ENCODE peak calls at places on chromosome 12, in seven cellular contexts. P is testis, X is body of pancreas, F is AG09319, Y is fibroblast of villous mesenchyme, R is astrocyte, G is colonic mucosa. J is an unnamed sample.

GRCh38 chr12:23169012-23170003 is 544.3 kb downstream of the ETNK1 start:
- DNase-seq in P (no peak), X (no peak), G (no peak), Y (no peak), F (no peak), R (no peak), J (no peak)

GRCh38 chr12:87816186-87816585 is 213.0 kb downstream of the C12orf50 start:
- DNase-seq in F (peak), X (no peak), Y (no peak), P (no peak), R (peak), G (no peak), J (peak)

GRCh38 chr12:40055776-40056175 is 50.1 kb downstream of the SLC2A13 start:
- DNase-seq in X (no peak), G (no peak), F (no peak), R (no peak), Y (no peak), P (no peak), J (no peak)

GRCh38 chr12:32502693-32503510 is 103.5 kb downstream of the FGD4 start:
- DNase-seq in X (peak), P (peak), F (peak), Y (peak), G (no peak), R (peak), J (peak)

GRCh38 chr12:118402251-118402650 is 25.9 kb downstream of the SUDS3 start:
- DNase-seq in F (peak), R (peak), Y (peak), X (no peak), G (no peak), P (no peak), J (peak)

GRCh38 chr12:6450091-6450868 is 1.6 kb upstream of the TAPBPL start:
- DNase-seq in Y (peak), P (no peak), F (no peak), G (no peak), X (no peak), R (no peak), J (no peak)

GRCh38 chr12:50927356-50927755 is 25.0 kb upstream of the HIGD1C start:
- DNase-seq in P (no peak), X (peak), R (no peak), Y (no peak), F (no peak), G (no peak), J (no peak)

GRCh38 chr12:29148065-29148957 is 767 bp upstream of the FAR2 start:
- DNase-seq in G (peak), F (no peak), Y (peak), P (peak), X (no peak), R (no peak), J (peak)

GRCh38 chr12:28340261-28340660 is 150.0 kb downstream of the CCDC91 start:
- DNase-seq in P (no peak), X (no peak), R (peak), G (no peak), Y (peak), F (no peak), J (peak)

GRCh38 chr12:98352218-98352811 is 163.1 kb upstream of the TMPO start:
- DNase-seq in Y (peak), P (no peak), G (no peak), X (no peak), R (peak), F (peak), J (peak)

GRCh38 chr12:114990396-114990795 is 306.4 kb upstream of the TBX3 start:
- DNase-seq in Y (no peak), R (no peak), F (no peak), G (no peak), P (no peak), X (no peak), J (no peak)

GRCh38 chr12:86148612-86149011 is 107.6 kb downstream of the MGAT4C start:
- DNase-seq in R (peak), Y (no peak), P (no peak), G (no peak), F (no peak), X (no peak), J (peak)

GRCh38 chr12:90027889-90028570 is 319.4 kb upstream of the ATP2B1 start:
- DNase-seq in P (no peak), R (peak), X (no peak), F (no peak), G (no peak), Y (peak), J (no peak)

GRCh38 chr12:57620245-57620935 is 9.2 kb downstream of the ARHGEF25 start:
- DNase-seq in X (no peak), F (no peak), Y (no peak), G (no peak), P (no peak), R (no peak), J (no peak)

GRCh38 chr12:38141239-38141638 is 175.3 kb upstream of the ALG10B start:
- DNase-seq in G (no peak), Y (no peak), X (no peak), F (no peak), R (no peak), P (no peak), J (no peak)

GRCh38 chr12:64610660-64611429 is 550 bp downstream of the RASSF3 start:
- DNase-seq in Y (peak), R (peak), G (peak), P (peak), X (peak), F (no peak), J (peak)

GRCh38 chr12:131608740-131609665 is 101.9 kb upstream of the SFSWAP start:
- DNase-seq in P (peak), X (peak), F (peak), Y (peak), G (peak), R (no peak), J (peak)

GRCh38 chr12:40107803-40108620 is 2.1 kb upstream of the SLC2A13 start:
- DNase-seq in P (no peak), R (no peak), F (no peak), G (no peak), Y (no peak), X (no peak), J (no peak)

GRCh38 chr12:67989184-67989965 is at the start of gene IFNG-AS1:
- DNase-seq in F (no peak), P (no peak), Y (no peak), G (no peak), X (no peak), R (no peak), J (no peak)

GRCh38 chr12:109797905-109798669 is 35.1 kb downstream of the TRPV4 start:
- DNase-seq in P (peak), X (no peak), F (no peak), R (no peak), G (no peak), Y (no peak), J (no peak)

GRCh38 chr12:31756977-31757420 is 28.2 kb upstream of the AMN1 start:
- DNase-seq in Y (peak), X (no peak), F (no peak), G (peak), R (peak), P (no peak), J (peak)

GRCh38 chr12:8156845-8157244 is at the start of gene ZNF705A:
- DNase-seq in P (no peak), G (no peak), R (peak), Y (peak), F (no peak), X (no peak), J (peak)

GRCh38 chr12:89087876-89088275 is 264.4 kb downstream of the DUSP6 start:
- DNase-seq in X (no peak), G (no peak), R (no peak), P (no peak), Y (no peak), F (no peak), J (no peak)

GRCh38 chr12:104585448-104586055 is 128.8 kb downstream of the CHST11 start:
- DNase-seq in X (no peak), Y (no peak), F (no peak), P (no peak), R (no peak), G (no peak), J (no peak)

GRCh38 chr12:639566-639965 is 23.7 kb downstream of the NINJ2 start:
- DNase-seq in X (no peak), Y (no peak), G (no peak), P (no peak), R (no peak), F (no peak), J (no peak)

GRCh38 chr12:119444462-119445044 is 110.0 kb downstream of the CCDC60 start:
- DNase-seq in R (peak), F (no peak), X (peak), P (peak), Y (peak), G (peak), J (peak)

GRCh38 chr12:14839262-14839661 is 4.1 kb downstream of the ART4 start:
- DNase-seq in R (no peak), Y (no peak), X (no peak), F (no peak), P (no peak), G (no peak), J (no peak)

GRCh38 chr12:28057856-28058615 is 85.5 kb upstream of the PTHLH start:
- DNase-seq in P (no peak), X (no peak), F (no peak), Y (no peak), R (peak), G (no peak), J (no peak)

GRCh38 chr12:26373606-26374495 is 178.5 kb downstream of the SSPN start:
- DNase-seq in X (no peak), G (no peak), F (peak), R (peak), Y (no peak), P (no peak), J (peak)

GRCh38 chr12:11765817-11766794 is 116.6 kb downstream of the ETV6 start:
- DNase-seq in R (peak), Y (peak), P (no peak), X (peak), F (no peak), G (no peak), J (peak)

GRCh38 chr12:27785882-27786570 is 6.0 kb upstream of the MANSC4 start:
- DNase-seq in X (no peak), R (peak), F (no peak), G (no peak), P (no peak), Y (peak), J (peak)

GRCh38 chr12:106195638-106196037 is 52.2 kb downstream of the CKAP4 start:
- DNase-seq in R (peak), X (peak), G (peak), P (peak), F (peak), Y (peak), J (peak)

GRCh38 chr12:47767197-47767724 is 5.8 kb upstream of the SLC48A1 start:
- DNase-seq in R (no peak), X (peak), Y (peak), P (no peak), G (peak), F (no peak), J (peak)

GRCh38 chr12:110813298-110813697 is 33.5 kb upstream of the CCDC63 start:
- DNase-seq in P (no peak), R (no peak), X (no peak), Y (no peak), G (no peak), F (no peak), J (no peak)

GRCh38 chr12:127655691-127656090 is 611.3 kb upstream of the TMEM132C start:
- DNase-seq in F (peak), X (no peak), P (no peak), G (no peak), R (peak), Y (peak), J (peak)

GRCh38 chr12:19967486-19967885 is 400.9 kb upstream of the PDE3A start:
- DNase-seq in Y (peak), R (peak), F (no peak), X (peak), G (no peak), P (no peak), J (peak)

GRCh38 chr12:60035835-60036234 is 440.0 kb downstream of the SLC16A7 start:
- DNase-seq in P (no peak), X (no peak), Y (no peak), G (no peak), R (peak), F (no peak), J (no peak)

GRCh38 chr12:123251403-123252076 is 18.3 kb downstream of the MTRFR start:
- DNase-seq in X (no peak), Y (no peak), R (no peak), P (no peak), G (no peak), F (no peak), J (no peak)

GRCh38 chr12:96986883-96987523 is 79.9 kb downstream of the NEDD1 start:
- DNase-seq in G (no peak), X (no peak), R (no peak), Y (peak), P (no peak), F (no peak), J (peak)
- TF ChIP-seq CTCF in G (peak), X (no peak), R (peak), Y (peak), P (peak), F (peak), J (peak)

GRCh38 chr12:84912191-84913142 is at the start of gene SLC6A15:
- DNase-seq in P (peak), Y (peak), G (no peak), X (peak), F (peak), R (peak), J (peak)
- TF ChIP-seq CTCF in P (no peak), Y (peak), G (no peak), X (no peak), F (peak), R (peak), J (peak)

DNA sequence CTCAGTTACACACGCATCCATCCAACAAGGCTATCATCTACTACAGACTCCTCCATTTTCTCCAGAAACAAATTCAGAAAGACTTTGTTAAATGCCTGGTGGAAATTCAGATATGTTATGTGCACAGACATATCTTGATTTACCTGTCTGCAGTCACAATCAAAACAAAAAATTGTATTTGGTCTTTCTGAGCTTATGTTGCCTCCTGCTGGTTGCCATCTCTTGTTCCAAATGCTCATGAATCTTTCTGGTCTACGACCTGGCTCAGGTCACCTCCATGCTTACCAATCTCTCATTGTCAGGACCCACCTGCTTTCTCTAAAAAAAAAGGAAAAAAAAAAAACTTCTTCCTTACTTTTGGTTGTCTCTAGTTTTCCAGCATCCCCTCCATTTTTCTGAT is 169.2 kb upstream of the PLXNC1 start:
- DNase-seq in R (peak), G (peak), P (peak), Y (peak), F (no peak), X (peak), J (peak)
- TF ChIP-seq CTCF in R (peak), G (peak), P (peak), Y (peak), F (peak), X (peak), J (peak)

GRCh38 chr12:108495823-108496579 is 19.1 kb upstream of the FICD start:
- DNase-seq in X (no peak), G (no peak), R (no peak), Y (no peak), F (no peak), P (no peak), J (no peak)

GRCh38 chr12:108491256-108491655 is 23.8 kb upstream of the FICD start:
- DNase-seq in P (no peak), R (no peak), X (no peak), Y (no peak), G (no peak), F (no peak), J (no peak)

GRCh38 chr12:108498136-108498535 is 16.9 kb upstream of the FICD start:
- DNase-seq in G (no peak), F (no peak), P (no peak), X (no peak), R (no peak), Y (no peak), J (no peak)

GRCh38 chr12:108495054-108495453 is 20.0 kb upstream of the FICD start:
- DNase-seq in R (no peak), F (no peak), Y (peak), P (peak), G (no peak), X (peak), J (peak)
- TF ChIP-seq CTCF in R (peak), F (peak), Y (peak), P (no peak), G (peak), X (no peak), J (peak)

GRCh38 chr12:55965941-55966407 is at the start of gene PMEL:
- DNase-seq in R (no peak), F (no peak), X (no peak), G (peak), P (no peak), Y (peak), J (peak)

GRCh38 chr12:55969356-55969755 is 2.7 kb downstream of the CDK2 start:
- DNase-seq in Y (no peak), P (peak), F (no peak), G (no peak), X (no peak), R (no peak), J (no peak)

GRCh38 chr12:55963760-55964159 is 2.1 kb downstream of the PMEL start:
- DNase-seq in R (no peak), Y (no peak), F (no peak), X (no peak), G (no peak), P (no peak), J (no peak)

GRCh38 chr12:55966408-55967281 is at the start of gene CDK2:
- DNase-seq in G (peak), Y (peak), P (peak), X (peak), F (peak), R (peak), J (peak)

DNA sequence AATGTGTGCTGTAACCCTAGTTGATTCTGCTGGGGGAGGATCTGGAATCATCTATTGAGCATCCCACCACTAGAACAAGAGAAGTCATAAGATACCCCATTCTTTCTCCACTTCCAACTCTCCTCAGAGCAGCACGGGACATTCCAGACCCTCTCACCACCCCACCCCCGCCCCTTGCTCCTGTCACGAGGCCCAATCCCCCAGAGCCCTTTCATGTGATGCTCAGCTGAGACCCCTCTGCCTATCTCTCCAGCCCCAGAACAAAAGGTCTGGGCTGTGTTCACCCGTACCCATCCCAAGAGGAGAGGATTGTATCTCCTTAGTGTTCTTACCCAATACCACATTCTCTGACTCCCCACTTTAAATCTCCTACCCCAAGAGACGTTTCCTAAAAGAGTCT is 602 bp downstream of the PMEL start:
- DNase-seq in P (no peak), Y (no peak), F (no peak), X (no peak), G (no peak), R (no peak), J (no peak)
- TF ChIP-seq CTCF in P (no peak), Y (no peak), F (no peak), X (no peak), G (no peak), R (no peak), J (no peak)

GRCh38 chr12:93838180-93838579 is 161.0 kb downstream of the CRADD start:
- DNase-seq in R (no peak), G (no peak), F (no peak), P (no peak), X (no peak), Y (no peak), J (no peak)

GRCh38 chr12:93836616-93837260 is 159.6 kb downstream of the CRADD start:
- DNase-seq in Y (no peak), X (no peak), P (no peak), G (no peak), F (no peak), R (no peak), J (no peak)

GRCh38 chr12:93829073-93829472 is 151.9 kb downstream of the CRADD start:
- DNase-seq in Y (no peak), F (no peak), P (no peak), R (no peak), X (no peak), G (no peak), J (peak)

GRCh38 chr12:93832126-93832525 is 155.0 kb downstream of the CRADD start:
- DNase-seq in F (no peak), Y (no peak), R (peak), G (no peak), P (no peak), X (no peak), J (no peak)

GRCh38 chr12:93833946-93834345 is 156.8 kb downstream of the CRADD start:
- DNase-seq in R (no peak), F (no peak), G (no peak), X (no peak), P (no peak), Y (no peak), J (no peak)
- TF ChIP-seq CTCF in R (no peak), F (no peak), G (no peak), X (no peak), P (no peak), Y (no peak), J (no peak)

DNA sequence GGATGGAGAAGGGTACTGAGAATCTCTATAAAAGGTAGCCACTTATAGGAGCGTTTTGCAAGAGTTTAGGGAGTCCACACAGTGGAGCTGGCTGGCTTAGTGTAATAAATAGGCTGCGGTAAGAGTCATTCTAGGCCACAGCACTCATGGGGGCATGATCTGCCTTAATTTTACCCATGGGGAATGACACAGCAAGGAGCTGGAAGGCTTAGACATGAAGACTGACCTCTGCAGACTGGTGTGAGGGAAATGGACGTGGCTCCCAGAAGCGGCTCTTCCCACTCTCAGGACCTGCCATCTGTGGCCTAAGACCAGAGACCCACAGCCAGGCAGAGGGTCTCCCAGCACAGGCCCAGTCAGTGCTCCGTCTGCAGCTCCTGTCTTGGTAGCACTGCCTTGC is 173.3 kb downstream of the PPM1H start:
- DNase-seq in Y (peak), G (no peak), X (peak), P (no peak), F (no peak), R (no peak), J (no peak)
- TF ChIP-seq CTCF in Y (no peak), G (no peak), X (no peak), P (no peak), F (no peak), R (no peak), J (no peak)